ENCODE peak calls at places on chromosomes 6 and 20, in seven cellular contexts. K is Peyer's patch; E is fibroblast of the aortic adventitia; U is ovary; Z is fibroblast of pulmonary artery; Y is heart right ventricle; W is CD8-positive, alpha-beta T cell. I is an unnamed sample.
A peak's percentile ranks its signal among the peaks of the same experiment; 100 is the strongest.

GRCh38 chr6:21382821-21383455 is 210.6 kb upstream of the SOX4 start:
- DNase-seq in K (no peak), E (no peak), U (no peak), Z (no peak), Y (no peak), W (no peak), I (no peak)

GRCh38 chr20:17725094-17725835 is 25.5 kb downstream of the BANF2 start:
- DNase-seq in K (no peak), E (no peak), U (no peak), Z (no peak), Y (no peak), W (no peak), I (no peak)

GRCh38 chr20:64184795-64185194 is 20.5 kb downstream of the MYT1 start:
- DNase-seq in K (no peak), E (no peak), U (no peak), Z (no peak), Y (no peak), W (no peak), I (no peak)

GRCh38 chr20:33132858-33133615 is 34.9 kb upstream of the BPIFA2 start:
- DNase-seq in K (no peak), E (no peak), U (no peak), Z (no peak), Y (no peak), W (no peak), I (no peak)

GRCh38 chr6:164303092-164304007 is 888.8 kb downstream of the QKI start:
- DNase-seq in K (no peak), E (peak; percentile 88), U (no peak), Z (peak; percentile 78), Y (peak; percentile 74), W (no peak), I (peak; percentile 42)

GRCh38 chr6:52839124-52840055 is 1.2 kb downstream of the GSTA5 start:
- DNase-seq in K (peak; percentile 67), E (peak; percentile 70), U (no peak), Z (peak; percentile 68), Y (no peak), W (peak; percentile 50), I (peak; percentile 72)

GRCh38 chr20:52972190-52972937 is at the start of gene TSHZ2:
- DNase-seq in K (peak; percentile 49), E (peak; percentile 37), U (peak; percentile 67), Z (peak; percentile 65), Y (peak; percentile 17), W (peak; percentile 24), I (peak; percentile 13)

GRCh38 chr20:17827759-17828559 is 128.2 kb downstream of the BANF2 start:
- DNase-seq in K (no peak), E (no peak), U (no peak), Z (no peak), Y (no peak), W (no peak), I (no peak)

GRCh38 chr6:82178084-82178758 is 69.3 kb downstream of the IBTK start:
- DNase-seq in K (no peak), E (peak; percentile 77), U (no peak), Z (peak; percentile 73), Y (no peak), W (no peak), I (peak; percentile 78)

GRCh38 chr20:53126185-53126584 is 154.0 kb downstream of the TSHZ2 start:
- DNase-seq in K (no peak), E (no peak), U (no peak), Z (no peak), Y (no peak), W (no peak), I (no peak)

GRCh38 chr6:36852481-36853147 is 13.4 kb upstream of the CPNE5 start:
- DNase-seq in K (no peak), E (peak; percentile 81), U (no peak), Z (peak; percentile 83), Y (no peak), W (no peak), I (peak; percentile 85)

GRCh38 chr20:19338960-19339359 is 126.5 kb downstream of the SLC24A3 start:
- DNase-seq in K (no peak), E (no peak), U (no peak), Z (no peak), Y (no peak), W (no peak), I (no peak)

GRCh38 chr6:31158863-31159855 is 770 bp downstream of the TCF19 start:
- DNase-seq in K (no peak), E (peak; percentile 13), U (no peak), Z (no peak), Y (no peak), W (peak; percentile 18), I (no peak)

GRCh38 chr6:130466744-130467052 is 100.9 kb downstream of the TMEM200A start:
- DNase-seq in K (no peak), E (no peak), U (no peak), Z (no peak), Y (no peak), W (no peak), I (peak; percentile 68)

GRCh38 chr6:154243793-154244768 is 112.5 kb downstream of the IPCEF1 start:
- DNase-seq in K (no peak), E (no peak), U (no peak), Z (no peak), Y (no peak), W (no peak), I (peak; percentile 5)

GRCh38 chr6:89375902-89376301 is 23.4 kb upstream of the UBE2J1 start:
- DNase-seq in K (no peak), E (no peak), U (no peak), Z (no peak), Y (no peak), W (no peak), I (no peak)

GRCh38 chr6:89371849-89372505 is 19.5 kb upstream of the UBE2J1 start:
- DNase-seq in K (peak; percentile 79), E (peak; percentile 48), U (peak; percentile 42), Z (peak; percentile 59), Y (peak; percentile 73), W (peak; percentile 81), I (peak; percentile 55)

GRCh38 chr6:89372506-89372901 is 20.0 kb upstream of the UBE2J1 start:
- DNase-seq in K (no peak), E (no peak), U (no peak), Z (no peak), Y (no peak), W (no peak), I (no peak)

GRCh38 chr6:89378628-89379027 is 26.1 kb upstream of the UBE2J1 start:
- DNase-seq in K (no peak), E (no peak), U (no peak), Z (no peak), Y (no peak), W (no peak), I (no peak)

DNA sequence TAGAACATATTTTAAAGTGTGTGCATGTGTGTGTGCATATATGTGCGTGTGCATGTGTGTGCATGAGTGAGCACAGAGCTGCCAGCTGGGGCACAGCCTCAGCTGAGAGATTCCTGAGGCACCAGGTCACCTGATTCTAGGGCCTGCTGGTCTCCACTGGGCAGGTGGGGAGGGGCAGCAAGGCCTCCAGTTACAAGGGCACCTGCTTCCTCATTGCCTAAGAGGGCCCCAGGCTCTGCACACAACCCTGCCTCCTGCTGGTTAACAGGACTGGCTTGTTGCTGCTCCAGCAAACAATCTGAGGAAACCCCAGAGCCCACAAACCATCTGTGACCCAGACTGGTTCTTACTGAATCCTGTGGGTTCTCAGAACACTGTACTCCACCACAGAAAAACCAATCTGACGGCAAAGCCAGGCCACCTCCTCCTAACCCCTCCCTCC is 22.9 kb upstream of the UBE2J1 start:
- DNase-seq in K (peak; percentile 61), E (no peak), U (no peak), Z (no peak), Y (peak; percentile 35), W (peak; percentile 72), I (peak; percentile 39)
- TF ChIP-seq CTCF in K (peak; percentile 47), E (no peak), U (no peak), Z (peak; percentile 16), Y (no peak), W (peak; percentile 39), I (peak; percentile 44)

DNA sequence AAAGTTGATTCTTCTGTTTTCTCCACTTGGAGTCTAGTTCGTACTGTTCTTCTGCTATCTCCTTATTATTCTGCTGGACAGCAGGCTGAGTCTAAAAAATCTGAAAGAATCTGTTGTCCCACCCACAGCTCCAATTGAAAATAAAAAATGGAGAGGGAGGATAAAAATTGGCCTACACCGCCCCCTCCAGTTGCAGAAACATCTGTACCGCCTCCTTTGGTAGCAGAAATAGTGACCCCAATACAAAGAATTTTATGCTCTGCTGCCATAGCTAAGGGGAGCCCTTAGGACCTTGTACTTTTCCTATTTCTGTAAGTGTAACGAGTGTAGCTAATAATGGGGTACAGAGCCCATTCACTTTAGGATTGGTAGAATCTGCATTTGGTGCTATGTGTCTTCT is 4.9 kb upstream of the FKBP1A start:
- DNase-seq in K (no peak), E (peak; percentile 58), U (no peak), Z (no peak), Y (no peak), W (no peak), I (peak; percentile 49)
- TF ChIP-seq CTCF in K (peak; percentile 34), E (peak; percentile 44), U (no peak), Z (peak; percentile 23), Y (no peak), W (no peak), I (peak; percentile 52)

DNA sequence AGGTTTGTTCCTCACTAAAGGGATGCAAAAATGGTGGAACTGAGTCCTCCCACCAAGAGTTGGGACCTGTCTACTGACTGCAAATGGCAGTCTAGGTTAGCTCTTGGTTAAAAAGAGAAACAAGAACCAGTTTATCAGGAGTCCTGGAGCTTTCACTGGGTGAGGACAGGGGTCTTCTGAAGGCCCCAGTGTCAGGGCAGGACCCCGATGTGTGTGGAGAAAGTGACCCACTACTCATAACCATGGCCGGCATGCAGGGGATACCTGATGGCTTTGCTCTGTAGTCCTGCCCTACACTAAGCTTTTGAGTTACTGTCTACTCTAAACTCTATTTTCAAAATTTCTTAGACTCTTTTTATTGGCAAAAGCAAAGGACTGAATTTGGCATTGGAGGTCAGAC is 220.5 kb downstream of the ANKRD60 start:
- DNase-seq in K (no peak), E (no peak), U (no peak), Z (no peak), Y (no peak), W (no peak), I (no peak)
- TF ChIP-seq CTCF in K (no peak), E (no peak), U (no peak), Z (no peak), Y (no peak), W (no peak), I (no peak)

GRCh38 chr20:15902493-15902892 is 670.8 kb downstream of the KIF16B start:
- DNase-seq in K (no peak), E (no peak), U (no peak), Z (no peak), Y (no peak), W (no peak), I (no peak)
- TF ChIP-seq CTCF in K (no peak), E (no peak), U (no peak), Z (no peak), Y (no peak), W (no peak), I (peak; percentile 6)

I was measured in choroid plexus epithelial cell.